ENCODE peak calls at places on chromosomes 5 and 9, in six cellular contexts. One of them, this sample, is unnamed.

GRCh38 chr5:132876020-132876759 is 2.7 kb downstream of the LEAP2 start:
- DNase-seq in HCT116: no peak
- DNase-seq in H1: no peak
- DNase-seq in GM12878: no peak
- DNase-seq in SK-N-SH: no peak
- DNase-seq in HepG2: no peak
- DNase-seq in this sample: no peak

GRCh38 chr9:86602715-86603114 is 248.5 kb upstream of the TUT7 start:
- DNase-seq in HepG2: no peak
- DNase-seq in SK-N-SH: no peak
- DNase-seq in GM12878: no peak
- DNase-seq in H1: no peak
- DNase-seq in HCT116: no peak
- DNase-seq in this sample: no peak

GRCh38 chr5:175797521-175798038 is 73.8 kb upstream of the CPLX2 start:
- DNase-seq in GM12878: no peak
- DNase-seq in HepG2: peak; percentile 40
- DNase-seq in H1: peak; percentile 70
- DNase-seq in SK-N-SH: peak; percentile 78
- DNase-seq in HCT116: no peak
- DNase-seq in this sample: no peak

GRCh38 chr5:59503223-59503622 is 390.3 kb downstream of the PDE4D start:
- DNase-seq in HCT116: no peak
- DNase-seq in SK-N-SH: peak; percentile 12
- DNase-seq in HepG2: no peak
- DNase-seq in GM12878: no peak
- DNase-seq in H1: no peak
- DNase-seq in this sample: no peak

GRCh38 chr5:10533218-10533617 is 30.7 kb upstream of the ANKRD33B start:
- DNase-seq in GM12878: no peak
- DNase-seq in SK-N-SH: no peak
- DNase-seq in HCT116: no peak
- DNase-seq in H1: peak; percentile 67
- DNase-seq in HepG2: no peak
- DNase-seq in this sample: peak; percentile 30

GRCh38 chr5:2742921-2743679 is 8.4 kb downstream of the IRX2 start:
- DNase-seq in HepG2: no peak
- DNase-seq in H1: peak; percentile 73
- DNase-seq in SK-N-SH: no peak
- DNase-seq in GM12878: no peak
- DNase-seq in HCT116: no peak
- DNase-seq in this sample: no peak

GRCh38 chr9:131270171-131271015 is 5.9 kb downstream of the FAM78A start:
- DNase-seq in GM12878: no peak
- DNase-seq in H1: no peak
- DNase-seq in HepG2: no peak
- DNase-seq in SK-N-SH: no peak
- DNase-seq in HCT116: no peak
- DNase-seq in this sample: peak; percentile 92

GRCh38 chr5:37857696-37858095 is 17.9 kb upstream of the GDNF start:
- DNase-seq in H1: no peak
- DNase-seq in GM12878: no peak
- DNase-seq in HCT116: no peak
- DNase-seq in SK-N-SH: no peak
- DNase-seq in HepG2: no peak
- DNase-seq in this sample: no peak

GRCh38 chr5:36685631-36686147 is 79.3 kb downstream of the SLC1A3 start:
- DNase-seq in GM12878: no peak
- DNase-seq in SK-N-SH: no peak
- DNase-seq in H1: no peak
- DNase-seq in HepG2: no peak
- DNase-seq in HCT116: no peak
- DNase-seq in this sample: no peak

GRCh38 chr9:96150324-96151023 is 151.5 kb downstream of the HSD17B3 start:
- DNase-seq in H1: no peak
- DNase-seq in SK-N-SH: no peak
- DNase-seq in HepG2: no peak
- DNase-seq in HCT116: no peak
- DNase-seq in GM12878: peak; percentile 57
- DNase-seq in this sample: no peak

GRCh38 chr5:80389575-80389974 is 18.3 kb upstream of the ZFYVE16 start:
- DNase-seq in SK-N-SH: no peak
- DNase-seq in GM12878: no peak
- DNase-seq in H1: no peak
- DNase-seq in HepG2: no peak
- DNase-seq in HCT116: no peak
- DNase-seq in this sample: no peak

GRCh38 chr9:5838884-5839571 is 6.1 kb upstream of the ERMP1 start:
- DNase-seq in SK-N-SH: no peak
- DNase-seq in HCT116: peak; percentile 77
- DNase-seq in H1: no peak
- DNase-seq in HepG2: peak; percentile 96
- DNase-seq in GM12878: no peak
- DNase-seq in this sample: peak; percentile 82

GRCh38 chr5:159341914-159342313 is 11.6 kb upstream of the IL12B start:
- DNase-seq in GM12878: no peak
- DNase-seq in HepG2: peak; percentile 62
- DNase-seq in H1: no peak
- DNase-seq in HCT116: peak; percentile 64
- DNase-seq in SK-N-SH: peak; percentile 66
- DNase-seq in this sample: peak; percentile 42

GRCh38 chr5:113035096-113035495 is 58.5 kb downstream of the DCP2 start:
- DNase-seq in HCT116: no peak
- DNase-seq in GM12878: no peak
- DNase-seq in HepG2: no peak
- DNase-seq in H1: no peak
- DNase-seq in SK-N-SH: no peak
- DNase-seq in this sample: no peak

GRCh38 chr5:68239485-68239884 is 23.9 kb downstream of the PIK3R1 start:
- DNase-seq in HepG2: peak; percentile 94
- DNase-seq in SK-N-SH: peak; percentile 72
- DNase-seq in HCT116: no peak
- DNase-seq in GM12878: no peak
- DNase-seq in H1: no peak
- DNase-seq in this sample: no peak

GRCh38 chr9:133455936-133456335 is 3.8 kb upstream of the CACFD1 start:
- DNase-seq in SK-N-SH: no peak
- DNase-seq in HepG2: no peak
- DNase-seq in GM12878: no peak
- DNase-seq in H1: no peak
- DNase-seq in HCT116: no peak
- DNase-seq in this sample: no peak

GRCh38 chr5:143554194-143554717 is 150.8 kb upstream of the NR3C1 start:
- DNase-seq in HepG2: no peak
- DNase-seq in SK-N-SH: no peak
- DNase-seq in HCT116: no peak
- DNase-seq in GM12878: no peak
- DNase-seq in H1: no peak
- DNase-seq in this sample: no peak

GRCh38 chr5:61620660-61621650 is 288.9 kb downstream of the ZSWIM6 start:
- DNase-seq in HepG2: no peak
- DNase-seq in HCT116: no peak
- DNase-seq in GM12878: no peak
- DNase-seq in H1: no peak
- DNase-seq in SK-N-SH: no peak
- DNase-seq in this sample: no peak

GRCh38 chr9:77927265-77927664 is 104.3 kb downstream of the GNAQ start:
- DNase-seq in SK-N-SH: no peak
- DNase-seq in GM12878: no peak
- DNase-seq in H1: no peak
- DNase-seq in HCT116: no peak
- DNase-seq in HepG2: no peak
- DNase-seq in this sample: no peak

GRCh38 chr5:885127-885442 is 7.5 kb downstream of the BRD9 start:
- DNase-seq in HCT116: no peak
- DNase-seq in H1: no peak
- DNase-seq in HepG2: no peak
- DNase-seq in SK-N-SH: no peak
- DNase-seq in GM12878: no peak
- DNase-seq in this sample: no peak

GRCh38 chr5:9174446-9174845 is 371.4 kb downstream of the SEMA5A start:
- DNase-seq in HepG2: no peak
- DNase-seq in SK-N-SH: no peak
- DNase-seq in H1: no peak
- DNase-seq in HCT116: no peak
- DNase-seq in GM12878: no peak
- DNase-seq in this sample: no peak

GRCh38 chr5:77876862-77877502 is 100.8 kb upstream of the TBCA start:
- DNase-seq in H1: no peak
- DNase-seq in HCT116: no peak
- DNase-seq in SK-N-SH: no peak
- DNase-seq in GM12878: no peak
- DNase-seq in HepG2: no peak
- DNase-seq in this sample: no peak

DNA sequence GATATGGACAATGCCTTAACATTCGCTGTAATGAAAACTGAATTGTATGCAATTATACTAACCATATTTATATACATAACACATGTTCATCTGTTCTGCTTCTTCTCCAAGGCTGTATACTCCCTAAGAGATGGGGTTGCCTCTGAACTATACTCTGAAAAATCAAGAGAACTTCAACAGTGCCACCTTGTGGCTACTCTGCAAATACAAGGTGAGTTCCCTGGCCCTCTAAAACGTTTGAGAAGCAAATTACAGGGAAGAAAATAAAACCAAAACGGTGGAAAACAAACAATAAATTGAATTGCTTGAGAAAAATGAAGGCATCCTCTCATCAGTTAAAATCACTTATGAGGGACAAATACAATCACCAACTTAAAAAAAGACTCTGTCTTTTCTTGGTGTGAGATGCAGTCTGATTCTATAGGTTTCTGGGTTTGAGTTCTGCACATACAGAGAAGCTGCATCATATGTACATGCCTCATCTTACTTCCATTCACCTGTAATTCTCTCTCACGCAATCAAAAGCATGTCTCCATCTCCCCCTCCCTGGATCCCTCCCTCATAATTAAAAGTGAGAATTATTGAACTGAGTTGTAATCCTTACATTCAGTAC is 98.6 kb downstream of the FBXW11 start:
- DNase-seq in H1: no peak
- DNase-seq in SK-N-SH: peak; percentile 52
- DNase-seq in HCT116: peak; percentile 37
- DNase-seq in GM12878: no peak
- DNase-seq in HepG2: peak; percentile 56
- DNase-seq in this sample: peak; percentile 71
- TF ChIP-seq YY1 in H1: no peak
- TF ChIP-seq YY1 in SK-N-SH: no peak
- TF ChIP-seq YY1 in HCT116: no peak
- TF ChIP-seq YY1 in GM12878: no peak
- TF ChIP-seq YY1 in HepG2: no peak
- TF ChIP-seq YY1 in this sample: no peak

GRCh38 chr5:88834499-88834898 is 48.5 kb downstream of the MEF2C start:
- DNase-seq in HCT116: no peak
- DNase-seq in HepG2: no peak
- DNase-seq in SK-N-SH: no peak
- DNase-seq in H1: no peak
- DNase-seq in GM12878: no peak
- DNase-seq in this sample: no peak
- H3K9ac ChIP-seq in HCT116: no peak overlapping the region
- H3K9ac ChIP-seq in HepG2: no peak overlapping the region
- H3K9ac ChIP-seq in SK-N-SH: no peak overlapping the region
- H3K9ac ChIP-seq in H1: no peak overlapping the region
- H3K9ac ChIP-seq in GM12878: no peak overlapping the region
- H3K9ac ChIP-seq in this sample: no peak overlapping the region

DNA sequence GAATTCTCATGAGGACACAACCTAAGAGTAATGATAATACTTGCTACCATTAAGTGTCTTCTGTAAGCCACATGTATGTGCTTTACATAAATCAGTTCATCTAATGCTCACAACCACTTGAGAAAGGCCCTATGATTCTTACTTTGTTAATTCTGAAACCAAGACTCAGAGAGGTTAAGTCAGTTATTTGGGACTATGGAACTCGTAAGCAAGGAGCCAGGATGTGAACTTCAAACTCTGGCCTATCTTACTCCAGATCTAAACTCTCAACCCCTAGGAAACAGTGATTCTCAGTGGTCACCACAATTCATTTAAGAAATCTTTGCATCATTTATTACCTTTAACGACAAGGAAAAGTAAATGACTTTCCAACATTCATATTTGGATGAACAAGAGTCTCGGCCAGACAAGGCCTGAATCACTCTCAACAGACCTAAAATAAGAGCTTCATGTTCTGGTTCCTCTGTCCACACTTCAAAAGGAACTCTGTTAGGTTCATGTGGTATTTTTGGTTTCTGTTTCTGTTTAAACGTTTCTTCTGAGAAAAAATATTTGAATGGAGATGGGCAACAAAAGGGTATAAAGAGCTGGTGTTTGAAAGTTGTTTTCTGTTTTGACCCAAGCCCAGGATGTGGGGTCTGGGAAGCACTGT is 104.8 kb downstream of the LPAR1 start:
- DNase-seq in H1: no peak
- DNase-seq in HepG2: no peak
- DNase-seq in GM12878: peak; percentile 41
- DNase-seq in HCT116: no peak
- DNase-seq in SK-N-SH: no peak
- DNase-seq in this sample: no peak
- H2AFZ ChIP-seq in H1: no peak overlapping the region
- H2AFZ ChIP-seq in HepG2: no peak overlapping the region
- H2AFZ ChIP-seq in GM12878: peak overlapping the region; percentile 64
- H2AFZ ChIP-seq in HCT116: no peak overlapping the region
- H2AFZ ChIP-seq in SK-N-SH: no peak overlapping the region
- H2AFZ ChIP-seq in this sample: no peak overlapping the region

GRCh38 chr5:90096415-90097081 is 313.0 kb downstream of the CETN3 start:
- DNase-seq in H1: no peak
- DNase-seq in SK-N-SH: no peak
- DNase-seq in HepG2: peak; percentile 10
- DNase-seq in GM12878: no peak
- DNase-seq in HCT116: peak; percentile 91
- DNase-seq in this sample: peak; percentile 22
- TF ChIP-seq YY1 in H1: no peak
- TF ChIP-seq YY1 in SK-N-SH: no peak
- TF ChIP-seq YY1 in HepG2: no peak
- TF ChIP-seq YY1 in GM12878: no peak
- TF ChIP-seq YY1 in HCT116: peak; percentile 22
- TF ChIP-seq YY1 in this sample: no peak

GRCh38 chr5:107635276-107635675 is 35.5 kb downstream of the EFNA5 start:
- DNase-seq in SK-N-SH: no peak
- DNase-seq in GM12878: no peak
- DNase-seq in HCT116: no peak
- DNase-seq in H1: no peak
- DNase-seq in HepG2: no peak
- DNase-seq in this sample: no peak
- H3K9ac ChIP-seq in SK-N-SH: no peak overlapping the region
- H3K9ac ChIP-seq in GM12878: no peak overlapping the region
- H3K9ac ChIP-seq in HCT116: no peak overlapping the region
- H3K9ac ChIP-seq in H1: no peak overlapping the region
- H3K9ac ChIP-seq in HepG2: no peak overlapping the region
- H3K9ac ChIP-seq in this sample: no peak overlapping the region

GRCh38 chr9:79080536-79080935 is 491.2 kb upstream of the TLE4 start:
- DNase-seq in HepG2: no peak
- DNase-seq in SK-N-SH: no peak
- DNase-seq in H1: no peak
- DNase-seq in HCT116: no peak
- DNase-seq in GM12878: no peak
- DNase-seq in this sample: no peak
- H2AFZ ChIP-seq in HepG2: no peak overlapping the region
- H2AFZ ChIP-seq in SK-N-SH: peak overlapping the region; percentile 52
- H2AFZ ChIP-seq in H1: peak overlapping the region; percentile 55
- H2AFZ ChIP-seq in HCT116: no peak overlapping the region
- H2AFZ ChIP-seq in GM12878: no peak overlapping the region
- H2AFZ ChIP-seq in this sample: no peak overlapping the region

GRCh38 chr5:139358064-139358463 is 16.4 kb downstream of the PAIP2 start:
- DNase-seq in SK-N-SH: no peak
- DNase-seq in GM12878: no peak
- DNase-seq in HCT116: no peak
- DNase-seq in H1: no peak
- DNase-seq in HepG2: no peak
- DNase-seq in this sample: no peak
- TF ChIP-seq YY1 in SK-N-SH: no peak
- TF ChIP-seq YY1 in GM12878: no peak
- TF ChIP-seq YY1 in HCT116: no peak
- TF ChIP-seq YY1 in H1: no peak
- TF ChIP-seq YY1 in HepG2: no peak
- TF ChIP-seq YY1 in this sample: no peak

GRCh38 chr9:137269231-137269772 is 8.2 kb upstream of the TOR4A start:
- DNase-seq in H1: no peak
- DNase-seq in GM12878: peak; percentile 34
- DNase-seq in HCT116: no peak
- DNase-seq in SK-N-SH: no peak
- DNase-seq in HepG2: no peak
- DNase-seq in this sample: no peak
- H3K9ac ChIP-seq in H1: no peak overlapping the region
- H3K9ac ChIP-seq in GM12878: peak overlapping the region; percentile 28
- H3K9ac ChIP-seq in HCT116: no peak overlapping the region
- H3K9ac ChIP-seq in SK-N-SH: no peak overlapping the region
- H3K9ac ChIP-seq in HepG2: no peak overlapping the region
- H3K9ac ChIP-seq in this sample: peak overlapping the region; percentile 85